ENCODE peak calls at places on chromosomes 3 and 15, in six cellular contexts. P, E, O, H, I and B are unnamed samples.

GRCh38 chr15:31489281-31489680 is 162.6 kb downstream of the KLF13 start:
- DNase-seq in I (no peak), E (no peak), P (no peak), O (no peak), H (no peak), B (no peak)

GRCh38 chr3:109994853-109995252 is 657.5 kb upstream of the DPPA4 start:
- DNase-seq in P (no peak), H (no peak), O (no peak), I (no peak), E (no peak), B (no peak)

GRCh38 chr3:58568572-58569286 is 8.5 kb downstream of the FAM107A start:
- DNase-seq in H (peak), P (peak), O (peak), I (no peak), E (peak), B (no peak)

GRCh38 chr15:58506787-58507671 is 75.2 kb downstream of the LIPC start:
- DNase-seq in O (no peak), E (no peak), I (no peak), H (peak), P (no peak), B (no peak)

GRCh38 chr15:41656188-41656587 is 4.0 kb upstream of the MGA start:
- DNase-seq in I (no peak), P (no peak), E (no peak), H (no peak), O (no peak), B (no peak)

GRCh38 chr3:126259411-126260391 is 79.3 kb upstream of the ALDH1L1 start:
- DNase-seq in P (peak), I (no peak), O (peak), H (peak), E (no peak), B (peak)

GRCh38 chr3:35492846-35493245 is 146.5 kb upstream of the ARPP21 start:
- DNase-seq in E (no peak), O (no peak), H (no peak), P (no peak), I (no peak), B (no peak)

GRCh38 chr3:77190281-77190841 is 150.5 kb downstream of the ROBO2 start:
- DNase-seq in P (no peak), H (no peak), I (no peak), O (no peak), E (no peak), B (no peak)

GRCh38 chr15:60004019-60004845 is at the start of gene FOXB1:
- DNase-seq in P (peak), O (no peak), E (no peak), I (no peak), H (peak), B (no peak)

GRCh38 chr3:115784739-115785571 is 161.6 kb downstream of the GAP43 start:
- DNase-seq in O (no peak), H (no peak), E (no peak), P (no peak), I (no peak), B (no peak)

GRCh38 chr15:47705601-47706000 is 11.7 kb upstream of the SEMA6D start:
- DNase-seq in P (no peak), I (no peak), O (no peak), H (no peak), E (no peak), B (no peak)

GRCh38 chr3:141402476-141403171 is 34.3 kb downstream of the ZBTB38 start:
- DNase-seq in P (peak), E (peak), H (peak), O (peak), I (peak), B (peak)

GRCh38 chr3:166291510-166291909 is 454.3 kb upstream of the BCHE start:
- DNase-seq in I (no peak), O (no peak), P (no peak), E (no peak), H (peak), B (no peak)

GRCh38 chr3:157089455-157090221 is 70.3 kb downstream of the CCNL1 start:
- DNase-seq in P (peak), E (no peak), I (no peak), H (peak), O (no peak), B (no peak)

GRCh38 chr3:50316657-50317242 is 5.8 kb downstream of the HYAL2 start:
- DNase-seq in P (no peak), E (peak), I (no peak), H (no peak), O (no peak), B (no peak)

GRCh38 chr3:104885214-104885814 is 481.4 kb upstream of the ALCAM start:
- DNase-seq in O (no peak), E (no peak), P (no peak), H (no peak), I (no peak), B (no peak)

GRCh38 chr15:87896926-87897325 is 359.6 kb downstream of the NTRK3 start:
- DNase-seq in E (no peak), I (no peak), O (no peak), H (no peak), P (no peak), B (no peak)

GRCh38 chr3:194098036-194098871 is 37.7 kb upstream of the HES1 start:
- DNase-seq in I (no peak), P (no peak), O (no peak), E (no peak), H (no peak), B (no peak)

GRCh38 chr3:125645613-125646012 is 50.3 kb upstream of the OSBPL11 start:
- DNase-seq in H (no peak), P (no peak), O (no peak), E (no peak), I (no peak), B (no peak)

GRCh38 chr15:81155375-81156218 is 21.5 kb downstream of the CFAP161 start:
- DNase-seq in I (no peak), H (peak), E (no peak), P (peak), O (no peak), B (no peak)

GRCh38 chr15:63030101-63030528 is 12.4 kb upstream of the TPM1 start:
- DNase-seq in E (no peak), P (no peak), O (peak), I (no peak), H (no peak), B (no peak)

GRCh38 chr15:85403745-85404144 is 23.3 kb downstream of the AKAP13 start:
- DNase-seq in H (peak), O (no peak), I (no peak), E (no peak), P (no peak), B (no peak)

GRCh38 chr15:85760049-85760448 is 34.7 kb downstream of the KLHL25 start:
- DNase-seq in I (no peak), O (no peak), E (no peak), P (no peak), H (no peak), B (no peak)

GRCh38 chr3:69353088-69353478 is 32.8 kb downstream of the FRMD4B start:
- DNase-seq in O (no peak), P (no peak), I (no peak), E (no peak), H (no peak), B (no peak)

GRCh38 chr15:101483476-101483875 is 6.0 kb downstream of the PCSK6 start:
- DNase-seq in H (no peak), E (no peak), P (no peak), O (no peak), I (no peak), B (no peak)

GRCh38 chr3:194130807-194131589 is 5.0 kb upstream of the HES1 start:
- DNase-seq in O (peak), E (peak), H (peak), P (no peak), I (no peak), B (no peak)

GRCh38 chr3:194133661-194134230 is 2.2 kb upstream of the HES1 start:
- DNase-seq in H (peak), E (no peak), O (peak), I (peak), P (peak), B (no peak)

GRCh38 chr3:58411036-58411435 is 22.6 kb downstream of the PDHB start:
- DNase-seq in E (no peak), I (no peak), H (no peak), O (no peak), P (no peak), B (no peak)

GRCh38 chr15:52653451-52653964 is 25.7 kb downstream of the ATOSA start:
- DNase-seq in I (no peak), E (no peak), H (peak), P (no peak), O (no peak), B (no peak)

GRCh38 chr3:112926000-112926399 is 48.9 kb downstream of the CD200R1 start:
- DNase-seq in H (no peak), O (no peak), I (no peak), E (no peak), P (no peak), B (no peak)

GRCh38 chr3:28590851-28591250 is 242.2 kb upstream of the AZI2 start:
- DNase-seq in E (no peak), I (no peak), H (no peak), O (no peak), P (no peak), B (no peak)

DNA sequence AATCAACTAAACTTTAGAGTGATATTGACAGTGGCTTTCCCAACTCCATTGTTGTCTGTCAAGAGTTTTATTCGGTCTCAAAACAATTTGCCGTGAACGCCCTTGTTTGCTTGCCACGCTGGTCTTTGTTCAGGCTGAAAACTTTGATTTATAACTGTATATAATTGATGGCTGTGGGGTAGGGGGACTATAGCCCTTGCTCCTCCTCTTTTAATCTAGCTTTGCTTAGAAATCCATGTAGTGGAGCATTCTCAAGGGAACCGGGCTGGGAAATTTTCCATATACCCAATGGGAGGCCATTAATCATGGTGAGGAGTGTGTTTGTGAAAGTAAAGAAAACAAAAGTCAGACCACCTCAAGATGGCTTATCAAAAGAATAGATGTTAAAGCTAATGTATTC is 339.8 kb upstream of the RARB start:
- DNase-seq in H (no peak), E (no peak), O (no peak), P (no peak), I (no peak), B (no peak)
- H3K27ac ChIP-seq in H (no peak), E (no peak), O (no peak), P (no peak), I (no peak), B (no peak)

GRCh38 chr3:158773166-158773565 is 28.7 kb upstream of the MFSD1 start:
- DNase-seq in O (no peak), I (no peak), E (no peak), P (no peak), H (no peak), B (no peak)

GRCh38 chr3:158771982-158772381 is 29.9 kb upstream of the MFSD1 start:
- DNase-seq in P (no peak), O (no peak), I (no peak), H (no peak), E (no peak), B (no peak)

GRCh38 chr3:158771018-158771350 is 30.9 kb upstream of the MFSD1 start:
- DNase-seq in E (no peak), O (no peak), P (no peak), I (no peak), H (no peak), B (no peak)

GRCh38 chr3:158770254-158771017 is 31.4 kb upstream of the MFSD1 start:
- DNase-seq in P (no peak), E (no peak), I (no peak), O (no peak), H (no peak), B (no peak)

DNA sequence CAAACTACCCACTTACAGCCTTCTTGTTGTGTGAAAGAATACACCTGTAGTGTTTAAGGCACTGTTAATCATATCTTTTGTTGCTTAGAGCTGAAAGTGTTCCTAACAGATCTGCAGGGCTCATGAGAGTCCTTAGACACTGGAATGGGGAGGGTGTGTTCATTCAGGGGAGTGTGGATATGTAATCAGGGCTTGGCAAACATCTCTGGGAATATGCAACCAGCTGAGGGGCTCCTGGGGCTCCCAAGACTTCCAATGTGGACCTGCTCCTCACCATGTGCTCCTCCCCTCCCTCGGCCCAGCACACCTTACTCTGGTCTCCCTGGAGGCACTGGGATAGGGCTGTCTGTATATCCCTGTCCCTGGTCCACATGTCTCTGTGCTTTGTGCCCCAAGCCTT is 30.3 kb upstream of the MFSD1 start:
- DNase-seq in P (no peak), O (no peak), H (no peak), E (no peak), I (no peak), B (no peak)
- H3K27ac ChIP-seq in P (no peak), O (no peak), H (no peak), E (no peak), I (no peak), B (no peak)

DNA sequence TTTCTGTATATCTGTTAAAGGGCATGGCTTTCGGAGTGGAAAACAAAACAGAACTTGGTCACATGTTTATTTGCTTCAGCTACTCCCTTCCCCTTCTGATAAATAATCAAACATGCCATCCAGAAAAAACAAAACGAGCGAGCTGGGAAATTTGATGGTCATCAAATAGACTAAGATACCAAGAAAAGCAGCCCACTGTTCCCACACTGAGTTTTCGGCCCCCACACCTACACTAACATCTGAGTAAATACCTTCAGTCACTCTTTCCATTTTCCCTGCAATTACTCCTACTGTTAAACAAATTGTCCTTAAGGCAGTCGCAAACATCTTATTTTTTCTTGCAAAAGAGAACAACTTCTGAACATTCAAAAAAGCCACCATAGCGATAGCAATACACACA is 454.6 kb downstream of the FOXP1 start:
- DNase-seq in H (no peak), O (no peak), E (no peak), P (no peak), I (no peak), B (no peak)
- H3K27ac ChIP-seq in H (peak), O (peak), E (peak), P (no peak), I (no peak), B (no peak)

DNA sequence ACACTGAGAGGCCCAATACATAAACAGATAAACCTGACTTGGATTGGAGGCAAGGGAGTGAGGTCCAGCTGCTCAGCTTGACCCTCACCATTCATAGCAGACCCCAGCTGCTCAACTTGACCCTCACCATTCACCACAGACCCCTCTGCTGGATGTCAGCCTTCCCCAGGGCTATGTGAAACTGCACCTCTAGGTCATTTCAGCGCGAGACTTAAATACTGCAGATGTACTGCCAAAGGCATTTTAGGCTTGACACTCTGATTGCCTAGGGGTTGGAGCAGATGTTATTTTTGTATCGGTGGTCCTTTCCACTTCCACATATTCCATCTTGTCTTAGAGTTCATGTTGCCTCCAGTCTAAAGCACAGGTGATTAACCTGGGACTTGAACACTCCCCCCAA is 41.5 kb upstream of the FAM98B start:
- DNase-seq in P (no peak), I (no peak), E (no peak), O (no peak), H (no peak), B (no peak)
- H3K27ac ChIP-seq in P (no peak), I (no peak), E (no peak), O (no peak), H (no peak), B (no peak)

GRCh38 chr15:70095387-70096214 is 2.1 kb downstream of the TLE3 start:
- DNase-seq in P (peak), O (peak), I (no peak), H (peak), E (peak), B (no peak)
- H3K27ac ChIP-seq in P (peak), O (peak), I (no peak), H (no peak), E (peak), B (no peak)

GRCh38 chr3:48819234-48820221 is 28.1 kb downstream of the PRKAR2A start:
- DNase-seq in E (no peak), O (no peak), H (no peak), P (no peak), I (no peak), B (no peak)
- H3K27ac ChIP-seq in E (no peak), O (no peak), H (no peak), P (no peak), I (no peak), B (no peak)

GRCh38 chr3:150736903-150737832 is 25.8 kb downstream of the SIAH2 start:
- DNase-seq in H (no peak), P (no peak), E (no peak), I (no peak), O (no peak), B (no peak)

GRCh38 chr3:150739200-150739863 is 23.6 kb downstream of the SIAH2 start:
- DNase-seq in I (no peak), O (no peak), E (no peak), H (no peak), P (no peak), B (no peak)

GRCh38 chr3:150738688-150739087 is 24.3 kb downstream of the SIAH2 start:
- DNase-seq in P (no peak), E (no peak), O (no peak), I (no peak), H (no peak), B (no peak)

GRCh38 chr3:150736316-150736719 is 26.7 kb downstream of the SIAH2 start:
- DNase-seq in I (no peak), E (no peak), H (peak), O (no peak), P (no peak), B (no peak)

DNA sequence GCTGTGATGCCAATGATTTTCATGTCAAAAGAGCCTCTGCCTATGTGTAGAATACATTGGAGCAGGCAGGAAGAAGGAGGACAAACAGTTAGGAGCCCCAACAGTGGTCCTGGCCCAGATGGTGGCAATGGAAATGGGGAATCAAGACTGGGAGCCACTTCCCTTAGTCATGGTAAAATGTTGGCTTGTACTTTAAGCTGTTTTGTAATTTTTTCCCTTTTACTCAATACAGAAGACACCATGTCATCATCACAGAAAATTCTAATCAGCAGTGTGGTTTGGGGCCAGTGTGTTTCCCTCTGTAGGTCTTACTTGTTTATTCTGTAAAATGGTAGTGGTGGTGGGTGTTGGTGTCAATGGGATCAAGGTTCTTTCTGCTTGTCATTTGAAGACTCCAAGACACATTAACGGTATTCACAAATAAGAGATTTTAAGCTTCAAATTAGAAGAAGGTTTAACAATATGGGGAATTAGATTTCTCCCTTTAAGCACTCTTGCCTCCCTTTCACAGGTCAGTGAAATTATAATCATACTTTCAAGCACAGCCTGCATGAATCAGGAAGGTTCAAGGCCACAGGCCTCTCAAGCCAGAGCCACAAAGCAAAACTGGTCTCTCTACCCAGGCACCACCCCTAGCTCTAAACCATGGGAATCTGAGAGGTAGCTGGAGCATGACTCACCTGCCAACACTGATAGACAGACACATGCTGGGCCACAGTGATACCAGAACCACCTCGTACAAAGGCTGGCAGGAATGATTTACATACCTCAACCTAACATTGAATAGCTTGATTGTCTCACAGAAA is 24.9 kb downstream of the SIAH2 start:
- DNase-seq in O (no peak), I (no peak), E (no peak), P (no peak), H (peak), B (no peak)
- H3K27ac ChIP-seq in O (no peak), I (no peak), E (no peak), P (no peak), H (no peak), B (no peak)